ENCODE peak calls at places on chromosomes 2 and 18, in five cellular contexts. N is neural progenitor cell, C is GM23248, U is DND-41, H is endothelial cell of umbilical vein. O is an unnamed sample.
A peak's percentile ranks its signal among the peaks of the same experiment; 100 is the strongest.

GRCh38 chr2:71716697-71717624 is 263.6 kb downstream of the DYSF start:
- DNase-seq in U (no peak), H (peak; percentile 25), C (peak; percentile 93), N (no peak), O (no peak)

GRCh38 chr2:46690825-46691224 is 211.5 kb downstream of the TMEM247 start:
- DNase-seq in N (no peak), U (no peak), C (peak; percentile 80), H (peak; percentile 78), O (peak; percentile 40)

GRCh38 chr18:24089626-24090337 is 49.1 kb upstream of the CABYR start:
- DNase-seq in N (no peak), C (no peak), H (no peak), U (no peak), O (no peak)

GRCh38 chr2:230893338-230893737 is 28.6 kb downstream of the ITM2C start:
- DNase-seq in H (no peak), C (no peak), U (no peak), N (no peak), O (no peak)

GRCh38 chr18:44803019-44803650 is 122.4 kb downstream of the SETBP1 start:
- DNase-seq in U (no peak), N (no peak), H (no peak), C (peak; percentile 67), O (no peak)

GRCh38 chr2:152879275-152879674 is 160.9 kb downstream of the ARL6IP6 start:
- DNase-seq in N (no peak), H (no peak), U (no peak), C (no peak), O (no peak)

GRCh38 chr18:35497006-35497333 is 790 bp downstream of the INO80C start:
- DNase-seq in C (peak; percentile 77), N (no peak), H (no peak), U (no peak), O (peak; percentile 46)

GRCh38 chr2:119536209-119536608 is 8.0 kb upstream of the CFAP221 start:
- DNase-seq in C (no peak), U (no peak), N (no peak), H (no peak), O (peak; percentile 44)

GRCh38 chr2:46831037-46831868 is 84.4 kb downstream of the MCFD2 start:
- DNase-seq in C (peak; percentile 93), H (no peak), N (no peak), U (no peak), O (no peak)

GRCh38 chr2:29697715-29698114 is 223.7 kb downstream of the ALK start:
- DNase-seq in H (no peak), C (no peak), U (no peak), N (no peak), O (no peak)

GRCh38 chr18:3984163-3984757 is 470.8 kb downstream of the DLGAP1 start:
- DNase-seq in U (no peak), C (no peak), H (no peak), N (no peak), O (no peak)

GRCh38 chr2:57570961-57571360 is 475.6 kb upstream of the VRK2 start:
- DNase-seq in U (no peak), H (no peak), N (no peak), C (no peak), O (no peak)

GRCh38 chr18:54125429-54125828 is 99.0 kb downstream of the MBD2 start:
- DNase-seq in U (no peak), C (no peak), N (no peak), H (peak; percentile 76), O (peak; percentile 72)

GRCh38 chr2:74438248-74438647 is 3.5 kb downstream of the RTKN start:
- DNase-seq in H (no peak), C (no peak), U (no peak), N (no peak), O (no peak)

GRCh38 chr2:58035352-58035751 is 11.3 kb upstream of the VRK2 start:
- DNase-seq in H (no peak), C (no peak), N (no peak), U (no peak), O (no peak)

GRCh38 chr2:63486861-63487290 is 101.4 kb downstream of the WDPCP start:
- DNase-seq in C (no peak), N (peak; percentile 4), H (peak; percentile 6), U (no peak), O (no peak)

GRCh38 chr2:157785866-157786662 is 90.1 kb downstream of the ACVR1 start:
- DNase-seq in N (no peak), H (no peak), C (peak; percentile 56), U (no peak), O (no peak)

GRCh38 chr2:74966893-74967292 is 8.4 kb downstream of the POLE4 start:
- DNase-seq in U (no peak), H (no peak), C (no peak), N (no peak), O (no peak)

DNA sequence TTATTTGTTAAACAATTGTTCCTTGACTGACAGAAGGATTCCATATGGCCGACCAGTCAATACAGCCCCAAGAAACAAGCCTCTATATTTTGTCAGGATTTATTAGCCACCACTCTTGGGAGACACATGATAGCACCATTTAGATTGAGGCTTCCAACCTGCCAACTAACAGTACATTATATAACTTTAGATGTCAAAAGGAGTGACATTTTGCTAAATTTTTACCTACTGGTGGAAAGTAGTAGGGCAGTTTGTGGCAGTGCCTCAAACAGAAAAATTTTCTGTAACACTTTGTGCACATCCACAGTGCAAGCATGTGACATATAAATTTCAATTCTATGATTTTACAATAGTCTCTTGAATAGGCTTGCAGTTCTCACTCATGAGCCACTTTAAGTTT is 464.0 kb downstream of the TRIB2 start:
- DNase-seq in U (no peak), C (no peak), N (no peak), H (no peak), O (no peak)
- TF ChIP-seq EZH2 in U (no peak), C (no peak), N (no peak), H (no peak), O (no peak)

DNA sequence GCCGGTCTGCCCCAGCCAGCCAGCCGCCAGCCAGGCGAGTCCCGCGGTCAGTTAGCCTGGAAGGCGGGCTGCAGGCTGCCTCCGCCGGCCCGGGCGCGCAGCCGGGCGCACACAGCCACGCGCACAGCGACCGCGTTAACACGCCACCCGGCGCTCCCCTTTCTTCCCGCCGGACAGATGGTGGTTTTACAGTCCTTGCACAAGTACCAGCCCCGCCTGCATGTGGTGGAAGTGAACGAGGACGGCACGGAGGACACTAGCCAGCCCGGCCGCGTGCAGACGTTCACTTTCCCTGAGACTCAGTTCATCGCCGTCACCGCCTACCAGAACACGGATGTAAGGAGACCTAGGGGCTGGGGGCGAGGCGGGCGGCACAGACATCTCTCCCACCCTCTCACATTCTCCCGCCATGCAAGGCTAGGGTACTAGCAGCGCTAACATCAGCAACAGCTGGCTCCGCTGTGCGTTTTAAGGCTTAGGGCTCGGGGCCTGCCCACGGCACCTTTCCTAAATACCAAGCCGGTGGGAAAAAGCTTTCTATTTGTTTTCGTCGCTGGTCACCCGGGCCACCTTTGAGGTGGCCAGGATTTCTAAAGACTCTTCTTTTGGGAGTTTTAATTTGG is 2.7 kb downstream of the TBR1 start:
- DNase-seq in H (no peak), U (no peak), C (peak; percentile 45), N (peak; percentile 82), O (no peak)
- TF ChIP-seq EZH2 in H (peak; percentile 98), U (no peak), C (no peak), N (peak; percentile 97), O (no peak)

GRCh38 chr2:72927619-72928537 is 10.6 kb downstream of the EMX1 start:
- DNase-seq in U (no peak), H (no peak), N (no peak), C (no peak), O (no peak)
- TF ChIP-seq EZH2 in U (no peak), H (no peak), N (no peak), C (no peak), O (no peak)

GRCh38 chr2:232386490-232386739 is 7.9 kb downstream of the ALPP start:
- DNase-seq in N (peak; percentile 38), H (no peak), C (no peak), U (no peak), O (no peak)

GRCh38 chr2:232386740-232387450 is 8.3 kb downstream of the ALPP start:
- DNase-seq in C (peak; percentile 15), N (peak; percentile 32), H (no peak), U (no peak), O (no peak)

GRCh38 chr2:232389327-232389726 is 10.8 kb downstream of the ALPP start:
- DNase-seq in C (peak; percentile 33), H (no peak), U (no peak), N (no peak), O (no peak)

GRCh38 chr2:232387451-232388171 is 9.1 kb downstream of the ALPP start:
- DNase-seq in N (no peak), C (peak; percentile 21), H (no peak), U (no peak), O (no peak)

GRCh38 chr2:232388324-232388891 is 9.9 kb downstream of the ALPP start:
- DNase-seq in C (peak; percentile 8), H (no peak), U (no peak), N (no peak), O (no peak)
- TF ChIP-seq EZH2 in C (no peak), H (no peak), U (no peak), N (peak; percentile 34), O (no peak)

GRCh38 chr2:160492401-160493226 is 993 bp downstream of the RBMS1 start:
- DNase-seq in U (peak; percentile 71), N (peak; percentile 95), C (peak; percentile 85), H (peak; percentile 72), O (peak; percentile 80)

GRCh38 chr2:160491922-160492371 is 1.7 kb downstream of the RBMS1 start:
- DNase-seq in C (peak; percentile 89), N (peak; percentile 58), H (peak; percentile 65), U (no peak), O (peak; percentile 73)

GRCh38 chr2:160486341-160486740 is 7.3 kb downstream of the RBMS1 start:
- DNase-seq in U (no peak), H (no peak), N (no peak), C (peak; percentile 49), O (no peak)

GRCh38 chr2:160490760-160491367 is 2.7 kb downstream of the RBMS1 start:
- DNase-seq in C (peak; percentile 30), H (no peak), U (no peak), N (no peak), O (peak; percentile 23)

DNA sequence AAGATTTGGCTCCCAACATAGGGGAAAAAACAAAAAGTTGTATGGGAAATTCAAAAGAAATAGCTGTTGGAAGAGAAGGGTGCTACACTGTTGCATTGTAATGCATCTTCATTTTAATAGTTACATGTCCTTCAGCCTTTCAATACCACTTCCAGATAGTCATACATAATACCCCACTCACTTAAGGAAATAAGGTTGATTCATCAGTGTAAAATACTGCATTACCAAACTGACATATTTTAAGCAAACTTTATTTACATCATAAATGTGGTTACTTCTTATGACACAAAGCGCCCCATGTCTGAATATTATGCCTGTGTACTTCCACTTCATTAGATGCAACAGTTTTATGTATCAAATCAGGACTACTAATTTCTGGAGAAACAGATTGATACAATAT is 4.5 kb downstream of the RBMS1 start:
- DNase-seq in H (no peak), N (no peak), C (peak; percentile 52), U (no peak), O (no peak)
- TF ChIP-seq EZH2 in H (no peak), N (no peak), C (no peak), U (no peak), O (no peak)